ENCODE peak calls at places on chromosome 13, in five cellular contexts. B is heart left ventricle, M is transverse colon, I is PC-3, Z is tibial artery. U is an unnamed sample. For H3K4me1, the result is how much of the 10 kb centered on the place peaks cover.

GRCh38 chr13:51577690-51578089 is 6.6 kb upstream of the WDFY2 start:
- DNase-seq in I (peak), B (no peak), Z (no peak), M (no peak), U (no peak)

GRCh38 chr13:51729853-51730553 is 74.0 kb downstream of the DHRS12 start:
- DNase-seq in I (peak), Z (peak), M (peak), B (no peak), U (no peak)

GRCh38 chr13:42580644-42581043 is 6.7 kb downstream of the TNFSF11 start:
- DNase-seq in B (no peak), M (no peak), I (peak), Z (no peak), U (no peak)

GRCh38 chr13:49858183-49858856 is 65.8 kb upstream of the KPNA3 start:
- DNase-seq in I (peak), M (peak), Z (no peak), B (no peak), U (no peak)

GRCh38 chr13:40961224-40961623 is 57.9 kb downstream of the ELF1 start:
- DNase-seq in I (no peak), Z (no peak), M (no peak), B (no peak), U (no peak)

GRCh38 chr13:39941236-39941635 is 285.8 kb downstream of the COG6 start:
- DNase-seq in B (no peak), M (no peak), Z (no peak), I (no peak), U (no peak)

GRCh38 chr13:32284927-32285632 is 30.1 kb downstream of the ZAR1L start:
- DNase-seq in M (no peak), B (peak), Z (no peak), I (peak), U (no peak)

GRCh38 chr13:53137777-53138176 is 109.2 kb downstream of the OLFM4 start:
- DNase-seq in Z (peak), B (no peak), M (no peak), I (peak), U (no peak)

GRCh38 chr13:43874512-43875092 is 4.9 kb downstream of the CCDC122 start:
- DNase-seq in I (peak), Z (no peak), B (no peak), M (no peak), U (no peak)
- TF ChIP-seq CTCF in I (peak), Z (peak), B (peak), M (peak), U (peak)

GRCh38 chr13:110121312-110122083 is 185.5 kb downstream of the COL4A1 start:
- DNase-seq in B (no peak), M (no peak), I (no peak), Z (no peak), U (no peak)

GRCh38 chr13:110125613-110126272 is 181.2 kb downstream of the COL4A1 start:
- DNase-seq in M (no peak), B (no peak), Z (no peak), I (no peak), U (no peak)

GRCh38 chr13:110125157-110125556 is 181.8 kb downstream of the COL4A1 start:
- DNase-seq in B (no peak), Z (no peak), I (no peak), M (no peak), U (no peak)

GRCh38 chr13:110124201-110124600 is 182.8 kb downstream of the COL4A1 start:
- DNase-seq in I (no peak), M (no peak), Z (no peak), B (no peak), U (no peak)

GRCh38 chr13:110123041-110123809 is 183.7 kb downstream of the COL4A1 start:
- DNase-seq in I (no peak), M (no peak), Z (no peak), B (no peak), U (no peak)
- H3K4me1 ChIP-seq in I (under half), M (under half), Z (under half), B (under half), U (under half)

GRCh38 chr13:21058361-21058760 is 3.0 kb downstream of the LATS2 start:
- DNase-seq in I (peak), M (no peak), Z (no peak), B (no peak), U (no peak)
- H3K4me3 ChIP-seq in I (peak), M (no peak), Z (no peak), B (no peak), U (no peak)

DNA sequence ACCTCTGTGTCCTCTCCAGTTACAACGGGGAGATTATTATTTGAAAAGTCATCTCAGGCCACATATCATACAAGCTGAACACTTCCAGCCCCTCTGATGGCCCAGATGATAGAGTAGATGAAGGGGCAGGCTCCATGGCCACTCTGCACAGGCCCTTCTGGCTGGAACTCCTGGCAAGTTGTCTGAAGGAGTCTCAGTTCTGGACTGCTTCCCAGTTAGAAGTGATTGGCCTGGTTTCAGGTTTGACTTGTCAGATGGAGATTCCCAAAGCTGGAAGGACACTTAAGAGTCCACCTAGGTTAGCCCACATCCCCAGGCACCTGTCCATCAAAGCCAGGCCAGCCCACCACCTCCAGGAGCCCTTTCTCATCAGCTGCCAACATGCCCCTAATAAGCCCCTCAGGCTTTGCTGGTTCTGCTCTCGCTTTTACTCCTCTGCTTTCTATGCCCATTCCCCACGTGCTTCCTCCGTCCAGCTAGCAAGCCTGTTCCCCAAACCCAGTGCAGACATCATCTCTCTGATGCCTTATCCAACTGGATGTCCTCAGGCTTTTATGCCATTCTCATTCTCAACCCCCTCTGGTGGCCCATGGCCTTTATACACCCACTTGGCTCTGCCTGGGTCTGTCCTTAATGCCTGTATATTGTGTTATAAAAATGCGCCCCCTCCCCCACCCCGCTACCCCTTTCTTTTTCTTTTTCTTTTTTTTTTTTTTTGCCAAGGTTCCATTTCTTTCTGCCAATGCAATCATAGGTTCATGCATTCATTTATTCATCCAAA is 56.5 kb downstream of the HSPH1 start:
- DNase-seq in I (no peak), M (no peak), B (no peak), Z (no peak), U (no peak)
- TF ChIP-seq CTCF in I (no peak), M (no peak), B (no peak), Z (no peak), U (no peak)

DNA sequence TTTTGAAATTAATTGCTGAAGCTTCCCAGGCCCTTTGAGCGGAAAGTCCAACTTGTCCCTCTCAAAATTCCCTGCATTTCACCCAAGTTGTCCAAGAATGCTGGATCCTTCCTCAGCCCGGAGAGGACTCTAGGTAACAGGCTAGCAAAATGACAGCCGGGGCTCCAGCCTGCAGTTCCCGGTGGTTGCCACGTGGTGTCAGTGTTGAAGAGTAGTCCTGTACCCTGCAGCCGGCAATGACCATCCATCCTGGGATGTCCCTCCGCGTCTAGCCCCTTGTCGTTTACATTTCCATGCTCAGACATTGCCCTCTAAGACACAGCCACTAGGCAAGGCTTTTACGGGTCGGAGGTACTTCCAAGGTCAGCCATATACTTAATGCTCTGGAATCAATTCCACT is 31.4 kb upstream of the MTIF3 start:
- DNase-seq in B (no peak), I (peak), Z (no peak), M (peak), U (no peak)
- H3K4me1 ChIP-seq in B (under half), I (under half), Z (under half), M (under half), U (under half)

DNA sequence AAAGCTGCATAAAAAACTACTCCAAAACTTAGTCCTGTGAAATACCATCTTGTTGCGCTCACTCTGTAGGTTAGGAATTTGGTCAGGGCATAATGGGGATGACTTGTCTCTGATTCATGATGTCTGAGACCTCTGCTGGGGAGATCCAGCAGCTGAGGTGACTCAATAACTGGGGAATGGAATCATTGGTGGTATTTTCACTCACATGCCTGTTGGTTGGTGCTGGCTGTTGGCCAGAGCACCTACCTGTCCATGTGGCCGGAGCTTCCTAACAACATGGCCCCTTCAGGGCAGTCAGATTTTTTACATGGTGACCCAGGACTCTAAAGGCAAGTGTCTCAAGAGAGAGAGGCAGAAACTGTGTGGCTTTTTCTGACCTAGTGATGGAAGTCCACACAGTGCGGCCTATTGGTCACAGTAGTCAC is 7.4 kb upstream of the ESD start:
- DNase-seq in I (peak), Z (no peak), B (no peak), M (no peak), U (no peak)
- H3K4me3 ChIP-seq in I (no peak), Z (no peak), B (no peak), M (no peak), U (no peak)

DNA sequence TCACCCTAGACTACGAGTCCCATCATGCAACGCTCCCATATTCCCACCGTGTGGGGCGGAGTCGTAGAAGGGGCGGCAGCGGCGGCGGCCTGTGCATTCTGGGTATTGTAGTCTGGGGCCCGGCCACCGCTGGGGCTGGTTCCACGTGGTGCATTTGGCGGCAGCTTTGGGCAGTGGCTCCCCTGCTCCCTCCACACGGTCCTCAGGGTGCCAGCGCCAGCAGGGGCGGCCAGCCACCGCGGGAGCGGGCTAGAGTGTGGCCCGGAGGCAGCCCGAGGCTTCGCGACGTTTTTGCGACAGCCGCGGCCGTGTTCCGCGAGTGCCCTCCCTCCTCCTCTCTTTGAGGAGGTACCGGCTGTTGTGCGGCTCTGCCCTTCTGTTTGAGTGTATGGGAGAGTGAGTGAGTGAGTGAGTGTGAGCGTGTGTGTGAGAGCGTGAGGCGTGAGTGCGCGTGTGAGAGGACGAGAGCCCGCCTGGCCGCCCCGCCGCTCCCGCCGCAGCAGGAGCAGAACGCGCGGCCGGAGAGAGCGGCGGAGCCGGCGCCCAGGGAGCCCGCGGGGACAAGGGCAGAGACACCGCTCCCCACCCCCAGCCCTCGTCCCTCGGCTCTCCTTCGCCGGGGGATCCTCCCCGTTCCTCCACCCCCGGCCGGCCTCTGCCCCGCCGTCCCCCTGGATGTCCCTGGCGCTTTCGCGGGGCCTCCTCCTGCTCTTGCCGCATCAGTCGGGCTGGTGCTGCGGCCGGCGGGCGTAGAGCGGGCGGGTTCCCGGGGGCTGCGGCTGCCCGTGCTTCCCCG is at the start of gene CDK8:
- DNase-seq in I (peak), B (peak), Z (peak), M (peak), U (peak)
- TF ChIP-seq CTCF in I (no peak), B (no peak), Z (no peak), M (peak), U (no peak)

GRCh38 chr13:30453727-30454126 is 12.0 kb downstream of the HMGB1 start:
- DNase-seq in Z (no peak), B (no peak), I (peak), M (no peak), U (no peak)
- H3K4me1 ChIP-seq in Z (under half), B (under half), I (under half), M (under half), U (under half)

DNA sequence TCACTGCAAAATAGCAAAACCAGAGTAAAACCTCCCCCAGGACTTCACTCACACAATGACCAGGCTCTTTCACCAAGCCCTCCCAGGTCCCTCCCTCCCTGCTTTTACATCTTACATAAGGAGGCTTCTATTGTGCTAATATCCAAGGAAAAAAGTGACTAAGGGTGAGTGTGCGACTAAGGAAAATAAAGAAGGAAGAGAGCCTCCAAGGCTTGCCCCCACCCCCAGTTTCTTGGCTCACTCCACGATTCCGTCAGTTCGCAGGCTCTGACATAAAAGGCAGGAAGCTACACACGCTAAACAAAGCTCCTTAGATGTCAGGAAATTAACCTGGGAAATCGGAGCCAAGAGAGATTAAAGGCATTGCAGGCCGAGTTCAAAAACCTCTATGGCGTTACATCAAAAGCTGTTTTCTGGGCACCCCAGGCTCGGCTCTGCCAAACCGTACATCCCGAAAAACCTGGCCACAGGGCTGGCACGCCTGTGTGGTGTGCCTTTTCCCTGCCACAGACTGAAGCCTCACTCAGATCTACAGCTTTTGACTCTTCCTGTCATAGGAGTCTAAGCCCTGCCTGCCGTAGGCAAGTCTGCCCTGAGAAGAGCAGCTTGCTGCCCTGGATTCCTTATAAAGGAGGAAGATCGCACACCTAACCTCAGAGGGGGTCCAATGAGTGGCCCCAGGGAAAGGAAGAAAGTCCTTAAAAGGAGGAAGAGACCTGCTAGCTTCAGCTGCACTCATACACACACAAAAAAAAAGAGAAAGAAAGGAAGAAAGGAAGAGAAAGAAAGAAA is 67.0 kb upstream of the SERP2 start:
- DNase-seq in Z (peak), I (peak), M (peak), B (peak), U (peak)
- H3K4me3 ChIP-seq in Z (no peak), I (peak), M (no peak), B (peak), U (no peak)